ENCODE peak calls at places on chromosomes 6 and 20, in eight cellular contexts. One of them, this sample, is unnamed.

GRCh38 chr20:32333988-32334885 is 23.9 kb upstream of the ASXL1 start:
- DNase-seq in stomach: peak
- DNase-seq in H1: no peak
- DNase-seq in NB4: peak
- DNase-seq in heart left ventricle: peak
- DNase-seq in tibial nerve: no peak
- DNase-seq in A549: no peak
- DNase-seq in spleen: peak
- DNase-seq in this sample: peak

GRCh38 chr20:63411898-63412631 is 50.9 kb upstream of the CHRNA4 start:
- DNase-seq in stomach: no peak
- DNase-seq in H1: no peak
- DNase-seq in NB4: no peak
- DNase-seq in heart left ventricle: no peak
- DNase-seq in tibial nerve: no peak
- DNase-seq in A549: no peak
- DNase-seq in spleen: no peak
- DNase-seq in this sample: no peak

GRCh38 chr20:1033751-1034419 is 31.8 kb upstream of the RSPO4 start:
- DNase-seq in stomach: no peak
- DNase-seq in H1: no peak
- DNase-seq in NB4: peak
- DNase-seq in heart left ventricle: no peak
- DNase-seq in tibial nerve: no peak
- DNase-seq in A549: no peak
- DNase-seq in spleen: no peak
- DNase-seq in this sample: no peak

GRCh38 chr20:62316331-62317166 is 13.8 kb downstream of the ADRM1 start:
- DNase-seq in stomach: no peak
- DNase-seq in H1: no peak
- DNase-seq in NB4: no peak
- DNase-seq in heart left ventricle: no peak
- DNase-seq in tibial nerve: no peak
- DNase-seq in A549: no peak
- DNase-seq in spleen: no peak
- DNase-seq in this sample: peak

GRCh38 chr20:44979090-44979621 is 12.8 kb downstream of the STK4 start:
- DNase-seq in stomach: no peak
- DNase-seq in H1: no peak
- DNase-seq in NB4: peak
- DNase-seq in heart left ventricle: no peak
- DNase-seq in tibial nerve: no peak
- DNase-seq in A549: no peak
- DNase-seq in spleen: no peak
- DNase-seq in this sample: peak

GRCh38 chr6:43835872-43836419 is 65.9 kb downstream of the VEGFA start:
- DNase-seq in stomach: no peak
- DNase-seq in H1: no peak
- DNase-seq in NB4: no peak
- DNase-seq in heart left ventricle: no peak
- DNase-seq in tibial nerve: no peak
- DNase-seq in A549: no peak
- DNase-seq in spleen: no peak
- DNase-seq in this sample: no peak

GRCh38 chr6:134177236-134177635 is 124.8 kb upstream of the SLC2A12 start:
- DNase-seq in stomach: no peak
- DNase-seq in H1: no peak
- DNase-seq in NB4: no peak
- DNase-seq in heart left ventricle: no peak
- DNase-seq in tibial nerve: no peak
- DNase-seq in A549: no peak
- DNase-seq in spleen: no peak
- DNase-seq in this sample: no peak

GRCh38 chr20:2519115-2519815 is 10.6 kb upstream of the ZNF343 start:
- DNase-seq in stomach: no peak
- DNase-seq in H1: no peak
- DNase-seq in NB4: no peak
- DNase-seq in heart left ventricle: no peak
- DNase-seq in tibial nerve: no peak
- DNase-seq in A549: no peak
- DNase-seq in spleen: no peak
- DNase-seq in this sample: no peak

GRCh38 chr6:101281266-101281665 is 112.2 kb upstream of the GRIK2 start:
- DNase-seq in stomach: no peak
- DNase-seq in H1: no peak
- DNase-seq in NB4: no peak
- DNase-seq in heart left ventricle: no peak
- DNase-seq in tibial nerve: no peak
- DNase-seq in A549: no peak
- DNase-seq in spleen: no peak
- DNase-seq in this sample: no peak

GRCh38 chr6:30684386-30685156 is 1.9 kb downstream of the PPP1R18 start:
- DNase-seq in stomach: peak
- DNase-seq in H1: no peak
- DNase-seq in NB4: peak
- DNase-seq in heart left ventricle: peak
- DNase-seq in tibial nerve: no peak
- DNase-seq in A549: no peak
- DNase-seq in spleen: peak
- DNase-seq in this sample: peak

GRCh38 chr20:49896204-49896603 is 19.1 kb downstream of the SPATA2 start:
- DNase-seq in stomach: no peak
- DNase-seq in H1: no peak
- DNase-seq in NB4: peak
- DNase-seq in heart left ventricle: no peak
- DNase-seq in tibial nerve: no peak
- DNase-seq in A549: no peak
- DNase-seq in spleen: no peak
- DNase-seq in this sample: no peak

GRCh38 chr6:17866876-17867444 is 120.5 kb downstream of the KIF13A start:
- DNase-seq in stomach: no peak
- DNase-seq in H1: no peak
- DNase-seq in NB4: no peak
- DNase-seq in heart left ventricle: no peak
- DNase-seq in tibial nerve: no peak
- DNase-seq in A549: no peak
- DNase-seq in spleen: no peak
- DNase-seq in this sample: no peak

GRCh38 chr20:63215101-63216040 is 560 bp downstream of the YTHDF1 start:
- DNase-seq in stomach: no peak
- DNase-seq in H1: no peak
- DNase-seq in NB4: peak
- DNase-seq in heart left ventricle: no peak
- DNase-seq in tibial nerve: no peak
- DNase-seq in A549: peak
- DNase-seq in spleen: no peak
- DNase-seq in this sample: no peak

GRCh38 chr6:70164556-70164955 is 138.3 kb downstream of the COL9A1 start:
- DNase-seq in stomach: no peak
- DNase-seq in H1: no peak
- DNase-seq in NB4: no peak
- DNase-seq in heart left ventricle: no peak
- DNase-seq in tibial nerve: no peak
- DNase-seq in A549: no peak
- DNase-seq in spleen: no peak
- DNase-seq in this sample: no peak

GRCh38 chr6:24581084-24581669 is 64.8 kb downstream of the KIAA0319 start:
- DNase-seq in stomach: peak
- DNase-seq in H1: peak
- DNase-seq in NB4: peak
- DNase-seq in heart left ventricle: peak
- DNase-seq in tibial nerve: peak
- DNase-seq in A549: peak
- DNase-seq in spleen: peak
- DNase-seq in this sample: peak

GRCh38 chr6:134267917-134268361 is 50.0 kb downstream of the SGK1 start:
- DNase-seq in stomach: no peak
- DNase-seq in H1: peak
- DNase-seq in NB4: peak
- DNase-seq in heart left ventricle: peak
- DNase-seq in tibial nerve: no peak
- DNase-seq in A549: no peak
- DNase-seq in spleen: no peak
- DNase-seq in this sample: no peak

GRCh38 chr6:27866370-27867050 is 45.7 kb downstream of the OR2B2 start:
- DNase-seq in stomach: no peak
- DNase-seq in H1: peak
- DNase-seq in NB4: peak
- DNase-seq in heart left ventricle: no peak
- DNase-seq in tibial nerve: no peak
- DNase-seq in A549: peak
- DNase-seq in spleen: no peak
- DNase-seq in this sample: no peak

GRCh38 chr6:133855994-133856393 is 32.9 kb upstream of the TCF21 start:
- DNase-seq in stomach: no peak
- DNase-seq in H1: no peak
- DNase-seq in NB4: no peak
- DNase-seq in heart left ventricle: no peak
- DNase-seq in tibial nerve: no peak
- DNase-seq in A549: no peak
- DNase-seq in spleen: no peak
- DNase-seq in this sample: no peak

GRCh38 chr6:13457577-13457976 is 29.8 kb downstream of the GFOD1 start:
- DNase-seq in stomach: no peak
- DNase-seq in H1: no peak
- DNase-seq in NB4: no peak
- DNase-seq in heart left ventricle: no peak
- DNase-seq in tibial nerve: no peak
- DNase-seq in A549: no peak
- DNase-seq in spleen: no peak
- DNase-seq in this sample: no peak

GRCh38 chr6:158026054-158026900 is 44.6 kb downstream of the SYNJ2 start:
- DNase-seq in stomach: peak
- DNase-seq in H1: peak
- DNase-seq in NB4: peak
- DNase-seq in heart left ventricle: peak
- DNase-seq in tibial nerve: peak
- DNase-seq in A549: peak
- DNase-seq in spleen: peak
- DNase-seq in this sample: peak
- TF ChIP-seq POLR2A in stomach: no peak
- TF ChIP-seq POLR2A in H1: no peak
- TF ChIP-seq POLR2A in NB4: no peak
- TF ChIP-seq POLR2A in heart left ventricle: no peak
- TF ChIP-seq POLR2A in tibial nerve: no peak
- TF ChIP-seq POLR2A in A549: no peak
- TF ChIP-seq POLR2A in spleen: no peak
- TF ChIP-seq POLR2A in this sample: no peak

DNA sequence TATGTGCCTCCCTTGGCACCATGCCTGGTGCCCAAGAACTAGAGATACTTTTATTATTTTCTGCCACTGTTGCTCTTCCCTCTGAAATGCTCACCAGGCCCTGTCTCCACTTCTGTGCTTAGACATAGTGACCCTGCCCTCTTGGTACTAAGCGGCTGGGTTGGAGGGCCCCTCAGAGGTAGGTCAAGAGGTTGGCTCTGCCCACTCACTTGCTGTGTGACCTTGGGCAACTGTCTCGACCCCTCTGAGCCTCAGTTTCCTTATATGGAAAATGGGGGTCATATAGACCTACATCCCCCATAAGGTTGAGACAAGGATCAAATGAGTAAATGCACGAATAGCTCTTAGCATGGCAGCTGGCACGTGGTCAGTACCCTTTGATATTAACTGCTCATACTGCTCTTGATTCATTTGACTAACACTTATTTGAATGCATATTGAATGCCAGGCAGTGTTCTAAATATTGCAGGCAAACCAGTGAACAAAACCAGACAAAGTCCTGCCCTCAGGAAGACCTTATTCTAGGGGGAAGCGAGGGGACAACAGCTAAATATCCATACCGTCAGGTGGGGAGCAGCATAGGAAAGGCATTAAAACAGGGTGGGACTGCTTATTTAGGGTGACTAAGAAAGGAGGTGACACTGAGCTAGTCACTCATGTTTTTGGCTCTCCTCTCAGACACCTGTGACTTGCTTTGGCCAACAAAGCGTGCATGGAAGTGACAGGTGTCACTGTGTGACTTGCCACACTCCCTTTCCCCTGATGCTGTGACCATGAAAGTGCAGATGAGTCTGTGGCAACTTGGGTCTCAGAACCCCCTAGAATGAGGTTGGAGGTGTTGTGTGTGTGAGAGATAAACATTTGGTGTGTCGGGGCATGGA is 14.3 kb upstream of the SPO11 start:
- DNase-seq in stomach: no peak
- DNase-seq in H1: no peak
- DNase-seq in NB4: no peak
- DNase-seq in heart left ventricle: no peak
- DNase-seq in tibial nerve: no peak
- DNase-seq in A549: no peak
- DNase-seq in spleen: no peak
- DNase-seq in this sample: peak
- H3K4me3 ChIP-seq in stomach: no peak
- H3K4me3 ChIP-seq in H1: no peak
- H3K4me3 ChIP-seq in NB4: no peak
- H3K4me3 ChIP-seq in heart left ventricle: no peak
- H3K4me3 ChIP-seq in tibial nerve: no peak
- H3K4me3 ChIP-seq in A549: no peak
- H3K4me3 ChIP-seq in spleen: no peak
- H3K4me3 ChIP-seq in this sample: no peak

GRCh38 chr20:37344506-37345338 is 1.2 kb upstream of the SRC start:
- DNase-seq in stomach: peak
- DNase-seq in H1: no peak
- DNase-seq in NB4: no peak
- DNase-seq in heart left ventricle: no peak
- DNase-seq in tibial nerve: no peak
- DNase-seq in A549: peak
- DNase-seq in spleen: peak
- DNase-seq in this sample: peak

GRCh38 chr20:37346232-37346525 is 239 bp downstream of the SRC start:
- DNase-seq in stomach: no peak
- DNase-seq in H1: no peak
- DNase-seq in NB4: no peak
- DNase-seq in heart left ventricle: no peak
- DNase-seq in tibial nerve: no peak
- DNase-seq in A549: no peak
- DNase-seq in spleen: no peak
- DNase-seq in this sample: no peak

GRCh38 chr20:37343994-37344355 is 2.0 kb upstream of the SRC start:
- DNase-seq in stomach: no peak
- DNase-seq in H1: no peak
- DNase-seq in NB4: no peak
- DNase-seq in heart left ventricle: no peak
- DNase-seq in tibial nerve: no peak
- DNase-seq in A549: no peak
- DNase-seq in spleen: no peak
- DNase-seq in this sample: no peak

GRCh38 chr20:37346526-37347346 is 796 bp downstream of the SRC start:
- DNase-seq in stomach: no peak
- DNase-seq in H1: no peak
- DNase-seq in NB4: no peak
- DNase-seq in heart left ventricle: no peak
- DNase-seq in tibial nerve: no peak
- DNase-seq in A549: no peak
- DNase-seq in spleen: peak
- DNase-seq in this sample: no peak

GRCh38 chr20:37345339-37346231 is at the start of gene SRC:
- DNase-seq in stomach: peak
- DNase-seq in H1: peak
- DNase-seq in NB4: peak
- DNase-seq in heart left ventricle: peak
- DNase-seq in tibial nerve: peak
- DNase-seq in A549: peak
- DNase-seq in spleen: peak
- DNase-seq in this sample: peak
- TF ChIP-seq POLR2A in stomach: no peak
- TF ChIP-seq POLR2A in H1: no peak
- TF ChIP-seq POLR2A in NB4: no peak
- TF ChIP-seq POLR2A in heart left ventricle: no peak
- TF ChIP-seq POLR2A in tibial nerve: no peak
- TF ChIP-seq POLR2A in A549: peak
- TF ChIP-seq POLR2A in spleen: no peak
- TF ChIP-seq POLR2A in this sample: no peak

GRCh38 chr6:7542065-7542877 is 800 bp downstream of the DSP start:
- DNase-seq in stomach: peak
- DNase-seq in H1: no peak
- DNase-seq in NB4: peak
- DNase-seq in heart left ventricle: peak
- DNase-seq in tibial nerve: no peak
- DNase-seq in A549: peak
- DNase-seq in spleen: peak
- DNase-seq in this sample: peak
- H3K4me3 ChIP-seq in stomach: peak
- H3K4me3 ChIP-seq in H1: peak
- H3K4me3 ChIP-seq in NB4: peak
- H3K4me3 ChIP-seq in heart left ventricle: peak
- H3K4me3 ChIP-seq in tibial nerve: peak
- H3K4me3 ChIP-seq in A549: peak
- H3K4me3 ChIP-seq in spleen: peak
- H3K4me3 ChIP-seq in this sample: peak

This sample was measured in lower leg skin.